ENCODE peak calls at places on chromosomes 3 and 15, in six cellular contexts. P is right lobe of liver, L is HFF-Myc, X is brain microvascular endothelial cell, R is AG09309, B is GM23338. G is an unnamed sample.

GRCh38 chr15:39426552-39427532 is 154.0 kb upstream of the THBS1 start:
- DNase-seq in P (peak), L (no peak), X (peak), R (peak), B (no peak), G (peak)

GRCh38 chr3:43755511-43756200 is 64.9 kb downstream of the ABHD5 start:
- DNase-seq in P (no peak), L (no peak), X (no peak), R (no peak), B (peak), G (no peak)

GRCh38 chr3:46922871-46923558 is 45.5 kb downstream of the PTH1R start:
- DNase-seq in P (no peak), L (no peak), X (no peak), R (no peak), B (no peak), G (no peak)

GRCh38 chr3:53811143-53811915 is 34.9 kb downstream of the CHDH start:
- DNase-seq in P (no peak), L (no peak), X (no peak), R (no peak), B (no peak), G (no peak)

GRCh38 chr3:100060685-100061484 is 53.4 kb downstream of the FILIP1L start:
- DNase-seq in P (no peak), L (no peak), X (no peak), R (no peak), B (no peak), G (no peak)

GRCh38 chr15:55654541-55654940 is 66.4 kb upstream of the PYGO1 start:
- DNase-seq in P (no peak), L (no peak), X (peak), R (no peak), B (no peak), G (no peak)

GRCh38 chr3:11570251-11570650 is 73.5 kb downstream of the VGLL4 start:
- DNase-seq in P (no peak), L (no peak), X (no peak), R (no peak), B (no peak), G (no peak)

GRCh38 chr15:92130906-92131305 is 262.8 kb upstream of the ST8SIA2 start:
- DNase-seq in P (no peak), L (no peak), X (no peak), R (no peak), B (no peak), G (no peak)

GRCh38 chr3:157408499-157409149 is 28.0 kb upstream of the PTX3 start:
- DNase-seq in P (no peak), L (no peak), X (no peak), R (no peak), B (no peak), G (no peak)

GRCh38 chr3:124584552-124585391 is 145.5 kb upstream of the UMPS start:
- DNase-seq in P (peak), L (no peak), X (peak), R (no peak), B (peak), G (no peak)

GRCh38 chr15:29322407-29322806 is 52.8 kb upstream of the NSMCE3 start:
- DNase-seq in P (no peak), L (no peak), X (peak), R (no peak), B (no peak), G (no peak)

GRCh38 chr3:177601120-177601519 is 403.8 kb upstream of the TBL1XR1 start:
- DNase-seq in P (no peak), L (no peak), X (no peak), R (no peak), B (no peak), G (no peak)

GRCh38 chr15:51077565-51078153 is 17.0 kb downstream of the TNFAIP8L3 start:
- DNase-seq in P (peak), L (no peak), X (peak), R (no peak), B (peak), G (no peak)

GRCh38 chr15:34147371-34148140 is 45.7 kb downstream of the PGBD4 start:
- DNase-seq in P (no peak), L (no peak), X (peak), R (no peak), B (no peak), G (no peak)

GRCh38 chr15:31031471-31032064 is 40.1 kb upstream of the MTMR10 start:
- DNase-seq in P (no peak), L (peak), X (peak), R (no peak), B (no peak), G (no peak)

GRCh38 chr15:60713096-60714084 is 234.4 kb upstream of the ICE2 start:
- DNase-seq in P (no peak), L (no peak), X (peak), R (no peak), B (no peak), G (peak)

GRCh38 chr15:51129513-51130197 is 34.9 kb upstream of the TNFAIP8L3 start:
- DNase-seq in P (no peak), L (no peak), X (no peak), R (no peak), B (no peak), G (no peak)

GRCh38 chr15:49115062-49115461 is 40.3 kb downstream of the COPS2 start:
- DNase-seq in P (no peak), L (no peak), X (no peak), R (no peak), B (no peak), G (no peak)

GRCh38 chr3:189773056-189773455 is 141.9 kb downstream of the TP63 start:
- DNase-seq in P (no peak), L (no peak), X (no peak), R (peak), B (no peak), G (peak)

GRCh38 chr15:40058476-40059140 is 19.6 kb upstream of the SRP14 start:
- DNase-seq in P (no peak), L (no peak), X (peak), R (no peak), B (no peak), G (no peak)

GRCh38 chr3:65953881-65954733 is 84.6 kb downstream of the MAGI1 start:
- DNase-seq in P (peak), L (no peak), X (no peak), R (no peak), B (peak), G (no peak)

GRCh38 chr15:43067717-43068461 is 37.9 kb downstream of the UBR1 start:
- DNase-seq in P (no peak), L (no peak), X (peak), R (no peak), B (peak), G (no peak)

DNA sequence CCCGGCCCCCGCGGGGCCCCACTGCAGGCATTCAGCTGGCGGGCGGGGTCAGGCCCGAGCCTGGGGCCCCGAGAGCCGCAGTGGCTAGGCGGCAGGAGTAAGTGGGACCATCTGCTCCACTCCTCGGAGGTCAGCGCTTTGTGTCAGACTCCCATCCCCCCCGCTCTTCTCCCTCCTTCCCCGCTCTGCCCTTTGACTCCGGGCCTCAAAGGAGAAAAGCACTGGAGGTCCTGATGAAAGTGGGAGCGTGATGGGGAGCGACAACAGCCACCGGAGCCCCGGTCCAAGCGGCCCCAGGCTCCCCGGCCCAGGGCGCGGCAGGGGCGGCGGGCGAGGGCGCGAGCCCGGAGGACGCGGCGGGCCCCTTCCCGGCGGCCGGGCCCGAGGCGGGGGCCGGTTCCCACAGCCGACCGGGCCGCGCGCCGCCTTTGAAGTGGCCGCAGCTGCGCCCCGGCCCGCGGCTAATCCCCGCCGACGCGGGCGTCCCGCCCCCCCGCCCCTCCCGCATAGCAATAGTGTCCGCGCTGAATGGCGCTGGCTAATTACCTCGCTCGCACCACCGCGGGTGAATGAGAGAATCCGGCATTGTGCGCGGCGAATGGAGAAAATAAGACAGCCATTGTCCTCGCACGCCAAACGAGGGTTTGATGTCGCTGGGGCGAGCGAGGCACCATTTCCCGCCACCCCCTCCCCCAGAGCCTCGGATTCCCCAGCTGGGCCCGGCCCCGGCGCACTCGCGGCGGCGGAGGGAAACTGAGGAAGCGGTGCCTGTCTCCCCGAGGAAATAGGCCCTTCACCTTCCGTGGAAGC is 22.4 kb downstream of the IGDCC3 start:
- DNase-seq in P (no peak), L (no peak), X (no peak), R (no peak), B (peak), G (no peak)
- H3K4me3 ChIP-seq in P (no peak), L (peak), X (peak), R (peak), B (peak), G (peak)

GRCh38 chr3:138049157-138049919 is 39.4 kb downstream of the CLDN18 start:
- DNase-seq in P (no peak), L (no peak), X (peak), R (peak), B (peak), G (peak)
- TF ChIP-seq CTCF in P (no peak), L (no peak), X (peak), R (peak), B (peak), G (peak)

GRCh38 chr3:126985143-126985985 is 2.4 kb downstream of the PLXNA1 start:
- DNase-seq in P (no peak), L (no peak), X (no peak), R (no peak), B (no peak), G (no peak)
- H3K4me3 ChIP-seq in P (no peak), L (peak), X (no peak), R (peak), B (peak), G (peak)

GRCh38 chr3:119883461-119884160 is 101.7 kb downstream of the NR1I2 start:
- DNase-seq in P (no peak), L (no peak), X (no peak), R (no peak), B (no peak), G (no peak)
- TF ChIP-seq CTCF in P (peak), L (no peak), X (no peak), R (no peak), B (no peak), G (no peak)

GRCh38 chr3:36876181-36876936 is 68.5 kb downstream of the TRANK1 start:
- DNase-seq in P (no peak), L (no peak), X (no peak), R (no peak), B (no peak), G (no peak)
- H3K4me3 ChIP-seq in P (no peak), L (no peak), X (no peak), R (no peak), B (no peak), G (no peak)

DNA sequence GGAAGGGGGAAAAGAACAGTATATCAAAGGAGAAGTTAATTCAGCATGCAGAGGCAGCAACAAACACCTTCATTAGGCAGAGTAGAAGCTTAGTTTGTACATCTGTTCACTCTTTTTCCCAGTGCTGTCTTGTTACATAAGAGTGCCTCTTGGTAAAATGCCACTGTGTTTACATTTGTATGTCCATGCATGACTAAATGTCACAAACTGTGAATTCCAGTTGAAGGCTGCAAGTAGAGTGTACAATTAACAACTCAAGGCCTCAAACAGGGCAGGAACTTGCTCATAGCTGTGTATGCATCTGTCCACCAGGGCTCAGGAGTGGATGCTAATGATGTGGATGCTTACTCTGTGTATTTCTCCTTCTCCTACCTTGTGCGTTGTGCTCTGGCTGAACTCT is 214.2 kb upstream of the TPM1 start:
- DNase-seq in P (no peak), L (no peak), X (no peak), R (no peak), B (no peak), G (no peak)
- TF ChIP-seq CTCF in P (no peak), L (no peak), X (peak), R (no peak), B (no peak), G (no peak)

DNA sequence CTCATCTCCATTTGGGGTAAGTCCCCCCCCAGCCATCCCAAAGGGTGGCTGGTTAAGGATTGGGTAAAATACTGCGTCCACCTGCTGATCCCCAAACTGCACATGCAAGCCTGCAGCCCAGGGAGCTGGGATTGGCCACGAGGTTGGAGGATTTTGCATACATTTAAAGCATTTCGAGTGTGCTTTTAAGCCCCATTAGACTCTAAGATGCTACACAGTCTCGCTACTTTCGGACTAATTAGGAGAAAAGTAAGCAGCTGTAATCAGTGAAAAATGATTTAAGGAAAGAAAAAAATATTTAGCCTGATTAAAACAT is 23.9 kb downstream of the SLC6A6 start:
- DNase-seq in P (no peak), L (no peak), X (no peak), R (no peak), B (no peak), G (no peak)
- H3K4me3 ChIP-seq in P (no peak), L (no peak), X (no peak), R (no peak), B (no peak), G (no peak)